ENCODE peak calls at places on chromosome 10, in four cellular contexts. D is A549, H is HepG2, P is GM12878. V is an unnamed sample.
A peak's percentile ranks its signal among the peaks of the same experiment; 100 is the strongest.

GRCh38 chr10:124649209-124649608 is 95.0 kb downstream of the FAM53B start:
- DNase-seq in P (no peak), H (no peak), D (no peak), V (no peak)

GRCh38 chr10:4588824-4589223 is 237.2 kb upstream of the AKR1E2 start:
- DNase-seq in H (no peak), P (no peak), D (no peak), V (no peak)

GRCh38 chr10:126570631-126571170 is 99.8 kb downstream of the C10orf90 start:
- DNase-seq in P (no peak), D (no peak), H (no peak), V (no peak)

GRCh38 chr10:26468691-26469090 is 30.6 kb downstream of the APBB1IP start:
- DNase-seq in P (no peak), H (no peak), D (no peak), V (no peak)

GRCh38 chr10:47366731-47367460 is 17.2 kb downstream of the ZNF488 start:
- DNase-seq in P (no peak), D (no peak), H (no peak), V (no peak)

GRCh38 chr10:14608381-14609001 is 166.2 kb downstream of the FAM107B start:
- DNase-seq in P (no peak), H (peak; percentile 68), D (no peak), V (no peak)

GRCh38 chr10:34612446-34612845 is 202.7 kb downstream of the PARD3 start:
- DNase-seq in P (no peak), H (no peak), D (no peak), V (no peak)

GRCh38 chr10:92688927-92689662 is 660 bp upstream of the HHEX start:
- DNase-seq in P (no peak), D (no peak), H (peak; percentile 55), V (peak; percentile 71)

GRCh38 chr10:61052469-61053205 is 108.7 kb upstream of the RHOBTB1 start:
- DNase-seq in D (no peak), P (no peak), H (no peak), V (no peak)

GRCh38 chr10:123787566-123787965 is 104.0 kb downstream of the CPXM2 start:
- DNase-seq in P (no peak), D (no peak), H (no peak), V (no peak)

GRCh38 chr10:86945361-86946214 is 11.8 kb downstream of the MMRN2 start:
- DNase-seq in P (no peak), D (no peak), H (peak; percentile 44), V (no peak)

GRCh38 chr10:34655286-34656170 is 159.6 kb downstream of the PARD3 start:
- DNase-seq in H (peak; percentile 63), P (no peak), D (peak; percentile 30), V (peak; percentile 66)

GRCh38 chr10:49633327-49634045 is 19.6 kb downstream of the CHAT start:
- DNase-seq in H (no peak), D (no peak), P (no peak), V (no peak)

GRCh38 chr10:115417585-115418265 is 324.6 kb downstream of the ATRNL1 start:
- DNase-seq in P (peak; percentile 4), H (peak; percentile 60), D (peak; percentile 10), V (peak; percentile 1)

GRCh38 chr10:96271017-96271815 is at the start of gene BLNK:
- DNase-seq in D (no peak), P (peak; percentile 92), H (no peak), V (no peak)

GRCh38 chr10:30565449-30565848 is 64.1 kb downstream of the LYZL2 start:
- DNase-seq in P (no peak), H (no peak), D (no peak), V (no peak)

GRCh38 chr10:8183241-8183704 is 128.8 kb downstream of the GATA3 start:
- DNase-seq in P (peak; percentile 45), H (no peak), D (no peak), V (no peak)

GRCh38 chr10:63103971-63104409 is 29.1 kb upstream of the NRBF2 start:
- DNase-seq in P (no peak), H (no peak), D (no peak), V (peak; percentile 27)

GRCh38 chr10:122780391-122780790 is 65.3 kb downstream of the CUZD1 start:
- DNase-seq in H (no peak), P (no peak), D (no peak), V (no peak)

GRCh38 chr10:21134645-21135395 is 237.7 kb upstream of the NEBL start:
- DNase-seq in D (peak; percentile 60), H (peak; percentile 27), P (no peak), V (no peak)

GRCh38 chr10:110263164-110263563 is 41.6 kb downstream of the SMNDC1 start:
- DNase-seq in P (no peak), D (no peak), H (no peak), V (no peak)

GRCh38 chr10:3192856-3193635 is 20.5 kb upstream of the PITRM1 start:
- DNase-seq in P (no peak), H (peak; percentile 29), D (peak; percentile 64), V (peak; percentile 64)

GRCh38 chr10:69123306-69123746 is 652 bp upstream of the VPS26A start:
- DNase-seq in H (peak; percentile 31), P (no peak), D (peak; percentile 74), V (peak; percentile 37)

GRCh38 chr10:131744356-131744755 is 156.5 kb upstream of the PPP2R2D start:
- DNase-seq in D (no peak), H (no peak), P (no peak), V (no peak)

GRCh38 chr10:33506838-33507661 is 172.6 kb upstream of the NRP1 start:
- DNase-seq in H (no peak), D (no peak), P (peak; percentile 39), V (no peak)

GRCh38 chr10:15813415-15813814 is 46.9 kb downstream of the MINDY3 start:
- DNase-seq in P (no peak), H (no peak), D (no peak), V (no peak)

GRCh38 chr10:22618081-22618785 is 96.1 kb downstream of the PIP4K2A start:
- DNase-seq in D (no peak), P (no peak), H (peak; percentile 84), V (no peak)

GRCh38 chr10:19117419-19117818 is 68.8 kb downstream of the MALRD1 start:
- DNase-seq in H (no peak), P (no peak), D (no peak), V (no peak)

GRCh38 chr10:73956476-73957338 is 41.2 kb upstream of the VCL start:
- DNase-seq in P (peak; percentile 66), D (no peak), H (no peak), V (peak; percentile 49)

GRCh38 chr10:79355420-79356010 is 8.2 kb downstream of the PPIF start:
- DNase-seq in H (no peak), P (no peak), D (no peak), V (no peak)

GRCh38 chr10:124359336-124359832 is 59.3 kb downstream of the OAT start:
- DNase-seq in H (no peak), P (no peak), D (no peak), V (no peak)

GRCh38 chr10:109987413-109987812 is 20.4 kb upstream of the ADD3 start:
- DNase-seq in P (no peak), H (peak; percentile 67), D (no peak), V (no peak)

GRCh38 chr10:101139421-101139911 is 8.4 kb downstream of the TLX1 start:
- DNase-seq in P (no peak), D (no peak), H (peak; percentile 16), V (peak; percentile 14)

GRCh38 chr10:13787015-13787421 is 200.3 kb downstream of the PRPF18 start:
- DNase-seq in P (peak; percentile 73), H (no peak), D (no peak), V (no peak)

GRCh38 chr10:110041479-110041829 is 33.7 kb downstream of the ADD3 start:
- DNase-seq in H (no peak), P (no peak), D (no peak), V (no peak)

GRCh38 chr10:87531908-87532622 is 27.4 kb downstream of the MINPP1 start:
- DNase-seq in H (no peak), P (no peak), D (no peak), V (no peak)

GRCh38 chr10:78261291-78261690 is 227.6 kb downstream of the RPS24 start:
- DNase-seq in P (no peak), D (no peak), H (no peak), V (no peak)

GRCh38 chr10:78267598-78267997 is 233.9 kb downstream of the RPS24 start:
- DNase-seq in D (no peak), H (no peak), P (no peak), V (no peak)

GRCh38 chr10:78267070-78267469 is 233.4 kb downstream of the RPS24 start:
- DNase-seq in H (no peak), P (no peak), D (no peak), V (no peak)

GRCh38 chr10:78263521-78263988 is 229.9 kb downstream of the RPS24 start:
- DNase-seq in D (peak; percentile 62), H (no peak), P (no peak), V (no peak)

DNA sequence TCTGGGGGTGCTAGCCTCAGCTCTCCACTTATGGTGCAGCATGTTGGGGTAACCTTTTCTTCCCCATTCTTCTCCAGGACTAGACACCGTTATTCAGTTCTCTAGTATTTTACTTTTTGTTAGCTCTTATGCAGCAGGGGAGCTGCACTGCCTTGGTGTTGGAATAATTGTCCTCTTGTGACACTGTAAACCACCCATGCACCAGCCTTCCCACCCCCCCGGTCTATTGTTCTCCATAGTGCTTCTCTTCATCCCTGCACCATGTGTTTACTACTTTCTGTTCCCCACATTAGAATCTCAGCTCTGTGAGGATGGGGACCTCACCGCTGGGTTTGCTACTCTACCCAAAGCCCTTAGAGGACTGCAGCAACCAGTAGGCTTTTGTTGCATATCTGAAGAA is 230.7 kb downstream of the RPS24 start:
- DNase-seq in P (no peak), D (no peak), H (no peak), V (no peak)
- TF ChIP-seq POLR2AphosphoS2 in P (no peak), D (no peak), H (no peak), V (no peak)

DNA sequence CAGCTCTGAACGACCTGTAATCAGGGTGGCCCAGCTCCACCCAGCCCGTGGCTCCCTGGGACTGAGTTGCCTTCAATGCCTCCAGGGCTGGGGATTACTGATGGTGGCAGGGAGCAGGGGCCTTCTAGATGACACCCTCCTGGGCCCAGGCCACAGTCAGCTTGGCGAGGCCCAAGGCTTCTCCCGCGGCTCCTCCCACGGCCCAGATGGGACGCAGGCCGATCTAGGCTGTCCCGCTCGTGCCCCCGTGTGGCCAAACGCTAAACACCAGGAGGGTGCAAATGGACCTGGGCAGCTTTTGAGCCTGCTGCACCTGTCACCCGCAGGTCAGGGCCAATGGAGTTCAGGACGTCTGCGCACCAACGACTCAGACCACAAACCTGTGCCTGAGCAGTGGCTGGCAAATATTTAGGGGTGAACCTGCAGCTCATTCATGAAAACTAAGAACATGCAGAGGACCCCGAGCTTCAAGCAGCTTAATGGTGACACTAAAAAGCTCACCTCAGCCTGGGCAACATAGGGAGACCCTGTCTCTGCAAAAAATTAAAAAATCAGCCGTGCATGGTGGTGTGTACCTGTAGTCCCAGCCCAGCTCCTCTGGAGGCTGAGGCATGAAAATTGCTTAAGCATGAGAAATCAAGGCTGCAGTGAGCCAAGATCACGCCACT is 43.2 kb downstream of the ASB13 start:
- DNase-seq in P (peak; percentile 23), H (peak; percentile 74), D (peak; percentile 75), V (peak; percentile 88)
- TF ChIP-seq POLR2AphosphoS2 in P (no peak), H (no peak), D (no peak), V (no peak)

GRCh38 chr10:85124592-85124991 is 796.2 kb downstream of the CCSER2 start:
- DNase-seq in H (no peak), P (no peak), D (no peak), V (no peak)
- TF ChIP-seq POLR2AphosphoS2 in H (no peak), P (no peak), D (no peak), V (no peak)

DNA sequence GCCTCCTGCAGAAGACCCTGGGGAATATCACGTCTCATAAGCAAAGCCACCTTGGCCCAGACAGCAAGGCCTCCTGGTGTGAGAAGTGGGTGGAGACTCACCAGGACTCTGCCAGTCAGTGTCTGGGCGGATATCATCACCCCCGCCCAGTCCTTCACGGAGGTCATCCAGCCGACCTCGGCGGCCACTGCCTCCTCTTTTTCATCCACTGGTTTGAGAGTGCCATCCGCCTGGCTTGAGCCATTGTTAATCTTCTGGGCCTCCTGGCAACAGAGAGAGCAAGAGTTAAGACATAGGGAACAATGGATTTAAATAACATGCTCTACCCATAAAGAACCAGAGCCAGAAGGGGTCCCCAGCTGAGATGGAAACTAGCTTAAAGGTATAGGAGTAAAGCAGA is 233.8 kb downstream of the KCNMA1 start:
- DNase-seq in H (no peak), P (no peak), D (no peak), V (no peak)
- TF ChIP-seq POLR2AphosphoS2 in H (no peak), P (no peak), D (no peak), V (no peak)